ENCODE peak calls at places on chromosome 3, in eight cellular contexts. W is Peyer's patch; X is iris pigment epithelial cell; U is NCI-H460; J is stimulated activated CD8-positive, alpha-beta memory T cell treated with anti-CD3 and anti-CD28 coated beads, Interleukin-7, amount 100 ng/mL, for 48 hours; R is endothelial cell; B is mucosa of gallbladder; G is Calu3. O is an unnamed sample.

GRCh38 chr3:10192953-10193691 is 28.4 kb downstream of the IRAK2 start:
- DNase-seq in U (no peak), B (peak; percentile 35), G (no peak), X (peak; percentile 94), J (peak; percentile 39), R (peak; percentile 18), W (no peak), O (no peak)

GRCh38 chr3:176526194-176526593 is 671.1 kb downstream of the TBL1XR1 start:
- DNase-seq in U (no peak), X (no peak), J (no peak), W (no peak), R (no peak), G (no peak), B (no peak), O (no peak)

GRCh38 chr3:122676759-122677158 is 3.9 kb upstream of the PARP14 start:
- DNase-seq in R (no peak), B (no peak), U (no peak), G (no peak), X (peak; percentile 83), W (no peak), J (no peak), O (no peak)

GRCh38 chr3:52052831-52053306 is 3.5 kb downstream of the DUSP7 start:
- DNase-seq in G (no peak), J (no peak), R (peak; percentile 74), B (peak; percentile 88), U (peak; percentile 51), W (peak; percentile 66), X (peak; percentile 77), O (peak; percentile 34)

GRCh38 chr3:178948546-178948945 is 123.1 kb downstream of the ZMAT3 start:
- DNase-seq in X (no peak), R (no peak), B (no peak), J (no peak), U (no peak), W (no peak), G (no peak), O (no peak)

GRCh38 chr3:15974647-15975046 is 176.9 kb upstream of the ANKRD28 start:
- DNase-seq in J (no peak), U (no peak), X (no peak), W (no peak), R (peak; percentile 11), G (peak; percentile 12), B (no peak), O (peak; percentile 6)

GRCh38 chr3:36305929-36306520 is 74.3 kb upstream of the STAC start:
- DNase-seq in B (no peak), J (no peak), X (no peak), W (no peak), R (no peak), U (no peak), G (no peak), O (no peak)

GRCh38 chr3:193796089-193796488 is 203.1 kb downstream of the OPA1 start:
- DNase-seq in R (no peak), B (no peak), U (no peak), X (no peak), J (no peak), W (no peak), G (no peak), O (no peak)

GRCh38 chr3:12750223-12750622 is 8.8 kb downstream of the TMEM40 start:
- DNase-seq in U (peak; percentile 55), X (peak; percentile 70), B (peak; percentile 11), R (no peak), G (peak; percentile 45), W (no peak), J (no peak), O (no peak)

GRCh38 chr3:24495334-24495994 is 814 bp upstream of the THRB start:
- DNase-seq in X (no peak), R (peak; percentile 37), W (peak; percentile 84), U (peak; percentile 25), G (peak; percentile 72), B (peak; percentile 17), J (no peak), O (peak; percentile 10)

GRCh38 chr3:18489939-18490338 is 64.8 kb upstream of the SATB1 start:
- DNase-seq in G (no peak), U (no peak), J (no peak), B (no peak), X (no peak), W (no peak), R (no peak), O (no peak)

GRCh38 chr3:194661374-194661773 is 10.6 kb downstream of the LSG1 start:
- DNase-seq in X (no peak), B (no peak), W (no peak), G (no peak), R (no peak), U (no peak), J (no peak), O (peak; percentile 56)

O was measured in erythroblast.